ENCODE peak calls at places on chromosomes 4 and X, in seven cellular contexts. One of them, this sample, is unnamed.
A peak's percentile ranks its signal among the peaks of the same experiment; 100 is the strongest.

GRCh38 chrX:44675364-44676024 is 132.8 kb upstream of the FUNDC1 start:
- DNase-seq in Caco-2: no peak
- DNase-seq in PC-9: no peak
- DNase-seq in stomach: no peak
- DNase-seq in IMR-90: peak; percentile 91
- DNase-seq in transverse colon: no peak
- DNase-seq in GM12865: no peak
- DNase-seq in this sample: peak; percentile 97

GRCh38 chr4:170004656-170005250 is 21.4 kb downstream of the MFAP3L start:
- DNase-seq in Caco-2: no peak
- DNase-seq in PC-9: no peak
- DNase-seq in stomach: no peak
- DNase-seq in IMR-90: no peak
- DNase-seq in transverse colon: no peak
- DNase-seq in GM12865: no peak
- DNase-seq in this sample: no peak

GRCh38 chrX:9279271-9279596 is 185.6 kb upstream of the TBL1X start:
- DNase-seq in Caco-2: no peak
- DNase-seq in PC-9: no peak
- DNase-seq in stomach: no peak
- DNase-seq in IMR-90: peak; percentile 55
- DNase-seq in transverse colon: no peak
- DNase-seq in GM12865: peak; percentile 31
- DNase-seq in this sample: no peak

GRCh38 chr4:23039813-23040212 is 347.1 kb downstream of the GBA3 start:
- DNase-seq in Caco-2: no peak
- DNase-seq in PC-9: no peak
- DNase-seq in stomach: no peak
- DNase-seq in IMR-90: no peak
- DNase-seq in transverse colon: no peak
- DNase-seq in GM12865: no peak
- DNase-seq in this sample: peak; percentile 35

GRCh38 chr4:53618321-53618720 is 27.0 kb upstream of the LNX1 start:
- DNase-seq in Caco-2: no peak
- DNase-seq in PC-9: no peak
- DNase-seq in stomach: no peak
- DNase-seq in IMR-90: no peak
- DNase-seq in transverse colon: no peak
- DNase-seq in GM12865: no peak
- DNase-seq in this sample: no peak

GRCh38 chr4:92136434-92136833 is 167.3 kb upstream of the GRID2 start:
- DNase-seq in Caco-2: no peak
- DNase-seq in PC-9: no peak
- DNase-seq in stomach: no peak
- DNase-seq in IMR-90: no peak
- DNase-seq in transverse colon: no peak
- DNase-seq in GM12865: no peak
- DNase-seq in this sample: no peak

GRCh38 chr4:130165381-130165780 is 1069.4 kb downstream of the C4orf33 start:
- DNase-seq in Caco-2: no peak
- DNase-seq in PC-9: no peak
- DNase-seq in stomach: no peak
- DNase-seq in IMR-90: no peak
- DNase-seq in transverse colon: no peak
- DNase-seq in GM12865: no peak
- DNase-seq in this sample: no peak

GRCh38 chr4:19850909-19851308 is 400.8 kb upstream of the SLIT2 start:
- DNase-seq in Caco-2: no peak
- DNase-seq in PC-9: no peak
- DNase-seq in stomach: no peak
- DNase-seq in IMR-90: peak; percentile 93
- DNase-seq in transverse colon: no peak
- DNase-seq in GM12865: no peak
- DNase-seq in this sample: peak; percentile 94

GRCh38 chr4:185542626-185543336 is 7.5 kb upstream of the PDLIM3 start:
- DNase-seq in Caco-2: no peak
- DNase-seq in PC-9: no peak
- DNase-seq in stomach: peak; percentile 34
- DNase-seq in IMR-90: peak; percentile 46
- DNase-seq in transverse colon: peak; percentile 58
- DNase-seq in GM12865: no peak
- DNase-seq in this sample: no peak

GRCh38 chrX:11381464-11381863 is 88.3 kb downstream of the AMELX start:
- DNase-seq in Caco-2: peak; percentile 33
- DNase-seq in PC-9: no peak
- DNase-seq in stomach: no peak
- DNase-seq in IMR-90: peak; percentile 63
- DNase-seq in transverse colon: peak; percentile 17
- DNase-seq in GM12865: peak; percentile 65
- DNase-seq in this sample: peak; percentile 53

GRCh38 chr4:123488916-123489315 is 92.3 kb downstream of the SPRY1 start:
- DNase-seq in Caco-2: no peak
- DNase-seq in PC-9: peak; percentile 80
- DNase-seq in stomach: no peak
- DNase-seq in IMR-90: peak; percentile 86
- DNase-seq in transverse colon: no peak
- DNase-seq in GM12865: peak; percentile 31
- DNase-seq in this sample: peak; percentile 84

GRCh38 chrX:150767045-150767395 is 73.8 kb downstream of the MTMR1 start:
- DNase-seq in Caco-2: no peak
- DNase-seq in PC-9: no peak
- DNase-seq in stomach: peak; percentile 36
- DNase-seq in IMR-90: no peak
- DNase-seq in transverse colon: no peak
- DNase-seq in GM12865: no peak
- DNase-seq in this sample: no peak

GRCh38 chr4:19583827-19584569 is 667.7 kb upstream of the SLIT2 start:
- DNase-seq in Caco-2: no peak
- DNase-seq in PC-9: no peak
- DNase-seq in stomach: no peak
- DNase-seq in IMR-90: no peak
- DNase-seq in transverse colon: no peak
- DNase-seq in GM12865: no peak
- DNase-seq in this sample: peak; percentile 34

GRCh38 chrX:20139966-20140365 is 1.7 kb downstream of the EIF1AX start:
- DNase-seq in Caco-2: no peak
- DNase-seq in PC-9: no peak
- DNase-seq in stomach: no peak
- DNase-seq in IMR-90: peak; percentile 59
- DNase-seq in transverse colon: no peak
- DNase-seq in GM12865: no peak
- DNase-seq in this sample: peak; percentile 61

GRCh38 chr4:128565565-128566186 is 243.8 kb upstream of the JADE1 start:
- DNase-seq in Caco-2: peak; percentile 70
- DNase-seq in PC-9: no peak
- DNase-seq in stomach: peak; percentile 74
- DNase-seq in IMR-90: no peak
- DNase-seq in transverse colon: peak; percentile 54
- DNase-seq in GM12865: peak; percentile 56
- DNase-seq in this sample: peak; percentile 44

GRCh38 chr4:4402966-4403365 is 16.1 kb downstream of the NSG1 start:
- DNase-seq in Caco-2: no peak
- DNase-seq in PC-9: no peak
- DNase-seq in stomach: no peak
- DNase-seq in IMR-90: peak; percentile 8
- DNase-seq in transverse colon: no peak
- DNase-seq in GM12865: no peak
- DNase-seq in this sample: peak; percentile 82

GRCh38 chr4:128863314-128864075 is 54.0 kb downstream of the JADE1 start:
- DNase-seq in Caco-2: peak; percentile 73
- DNase-seq in PC-9: no peak
- DNase-seq in stomach: peak; percentile 75
- DNase-seq in IMR-90: peak; percentile 80
- DNase-seq in transverse colon: peak; percentile 77
- DNase-seq in GM12865: peak; percentile 71
- DNase-seq in this sample: peak; percentile 79

GRCh38 chr4:181420950-181421349 is 822.3 kb upstream of the TENM3 start:
- DNase-seq in Caco-2: no peak
- DNase-seq in PC-9: no peak
- DNase-seq in stomach: no peak
- DNase-seq in IMR-90: no peak
- DNase-seq in transverse colon: no peak
- DNase-seq in GM12865: no peak
- DNase-seq in this sample: no peak

GRCh38 chr4:28357985-28358384 is 1497.3 kb downstream of the STIM2 start:
- DNase-seq in Caco-2: peak; percentile 38
- DNase-seq in PC-9: no peak
- DNase-seq in stomach: no peak
- DNase-seq in IMR-90: peak; percentile 39
- DNase-seq in transverse colon: no peak
- DNase-seq in GM12865: no peak
- DNase-seq in this sample: peak; percentile 41

GRCh38 chr4:134624365-134624764 is 422.8 kb upstream of the PABPC4L start:
- DNase-seq in Caco-2: no peak
- DNase-seq in PC-9: no peak
- DNase-seq in stomach: no peak
- DNase-seq in IMR-90: no peak
- DNase-seq in transverse colon: no peak
- DNase-seq in GM12865: no peak
- DNase-seq in this sample: no peak

GRCh38 chr4:2862528-2862927 is 18.9 kb downstream of the ADD1 start:
- DNase-seq in Caco-2: peak; percentile 50
- DNase-seq in PC-9: peak; percentile 62
- DNase-seq in stomach: no peak
- DNase-seq in IMR-90: peak; percentile 41
- DNase-seq in transverse colon: no peak
- DNase-seq in GM12865: no peak
- DNase-seq in this sample: peak; percentile 32

GRCh38 chr4:6122496-6122895 is 77.9 kb downstream of the JAKMIP1 start:
- DNase-seq in Caco-2: no peak
- DNase-seq in PC-9: no peak
- DNase-seq in stomach: no peak
- DNase-seq in IMR-90: no peak
- DNase-seq in transverse colon: no peak
- DNase-seq in GM12865: no peak
- DNase-seq in this sample: no peak

GRCh38 chr4:13635281-13635799 is 7.8 kb upstream of the BOD1L1 start:
- DNase-seq in Caco-2: no peak
- DNase-seq in PC-9: no peak
- DNase-seq in stomach: no peak
- DNase-seq in IMR-90: no peak
- DNase-seq in transverse colon: no peak
- DNase-seq in GM12865: no peak
- DNase-seq in this sample: no peak

GRCh38 chrX:24282381-24283121 is 31.3 kb downstream of the SUPT20HL2 start:
- DNase-seq in Caco-2: no peak
- DNase-seq in PC-9: no peak
- DNase-seq in stomach: no peak
- DNase-seq in IMR-90: peak; percentile 31
- DNase-seq in transverse colon: no peak
- DNase-seq in GM12865: peak; percentile 24
- DNase-seq in this sample: no peak

GRCh38 chr4:122379239-122379638 is 428 bp downstream of the ADAD1 start:
- DNase-seq in Caco-2: no peak
- DNase-seq in PC-9: no peak
- DNase-seq in stomach: no peak
- DNase-seq in IMR-90: no peak
- DNase-seq in transverse colon: no peak
- DNase-seq in GM12865: no peak
- DNase-seq in this sample: no peak

GRCh38 chrX:129572422-129572821 is 32.4 kb downstream of the OCRL start:
- DNase-seq in Caco-2: no peak
- DNase-seq in PC-9: no peak
- DNase-seq in stomach: no peak
- DNase-seq in IMR-90: no peak
- DNase-seq in transverse colon: no peak
- DNase-seq in GM12865: no peak
- DNase-seq in this sample: no peak

GRCh38 chrX:129566081-129566480 is 26.0 kb downstream of the OCRL start:
- DNase-seq in Caco-2: no peak
- DNase-seq in PC-9: no peak
- DNase-seq in stomach: no peak
- DNase-seq in IMR-90: peak; percentile 23
- DNase-seq in transverse colon: no peak
- DNase-seq in GM12865: no peak
- DNase-seq in this sample: no peak

GRCh38 chrX:129574214-129574613 is 34.2 kb downstream of the OCRL start:
- DNase-seq in Caco-2: no peak
- DNase-seq in PC-9: no peak
- DNase-seq in stomach: no peak
- DNase-seq in IMR-90: no peak
- DNase-seq in transverse colon: no peak
- DNase-seq in GM12865: no peak
- DNase-seq in this sample: no peak

GRCh38 chrX:129565046-129565649 is 25.1 kb downstream of the OCRL start:
- DNase-seq in Caco-2: no peak
- DNase-seq in PC-9: no peak
- DNase-seq in stomach: peak; percentile 53
- DNase-seq in IMR-90: peak; percentile 20
- DNase-seq in transverse colon: no peak
- DNase-seq in GM12865: no peak
- DNase-seq in this sample: no peak

DNA sequence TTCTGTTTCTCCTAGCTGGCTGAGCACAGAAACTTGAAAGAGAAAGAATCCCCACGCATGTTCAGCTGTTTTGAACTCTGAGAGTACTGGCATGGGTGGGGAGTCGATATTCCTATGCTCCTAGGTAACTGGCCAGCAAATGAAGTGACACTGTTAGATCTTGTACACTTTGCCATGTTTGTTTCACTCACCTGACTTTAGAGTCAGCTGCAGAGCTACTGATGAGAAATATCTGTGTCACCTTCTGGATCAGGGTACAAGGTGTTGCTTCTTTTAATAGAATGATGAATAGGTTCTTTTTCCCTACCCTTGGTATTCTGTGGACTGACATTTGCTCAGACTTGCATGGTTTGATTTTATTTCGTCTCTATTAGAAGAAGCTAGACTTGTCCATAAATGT is 28.3 kb downstream of the OCRL start:
- DNase-seq in Caco-2: no peak
- DNase-seq in PC-9: no peak
- DNase-seq in stomach: no peak
- DNase-seq in IMR-90: no peak
- DNase-seq in transverse colon: no peak
- DNase-seq in GM12865: no peak
- DNase-seq in this sample: no peak
- TF ChIP-seq CTCF in Caco-2: no peak
- TF ChIP-seq CTCF in PC-9: no peak
- TF ChIP-seq CTCF in stomach: no peak
- TF ChIP-seq CTCF in IMR-90: no peak
- TF ChIP-seq CTCF in transverse colon: no peak
- TF ChIP-seq CTCF in GM12865: no peak
- TF ChIP-seq CTCF in this sample: no peak

GRCh38 chr4:132123870-132124623 is 1025.0 kb upstream of the PCDH10 start:
- DNase-seq in Caco-2: no peak
- DNase-seq in PC-9: no peak
- DNase-seq in stomach: peak; percentile 25
- DNase-seq in IMR-90: peak; percentile 55
- DNase-seq in transverse colon: no peak
- DNase-seq in GM12865: peak; percentile 26
- DNase-seq in this sample: peak; percentile 14
- H3K4me3 ChIP-seq in Caco-2: no peak overlapping the region
- H3K4me3 ChIP-seq in PC-9: no peak overlapping the region
- H3K4me3 ChIP-seq in stomach: no peak overlapping the region
- H3K4me3 ChIP-seq in IMR-90: no peak overlapping the region
- H3K4me3 ChIP-seq in transverse colon: no peak overlapping the region
- H3K4me3 ChIP-seq in GM12865: no peak overlapping the region
- H3K4me3 ChIP-seq in this sample: peak overlapping the region; percentile 8

GRCh38 chr4:168877779-168878491 is 132.1 kb downstream of the CBR4 start:
- DNase-seq in Caco-2: no peak
- DNase-seq in PC-9: no peak
- DNase-seq in stomach: no peak
- DNase-seq in IMR-90: no peak
- DNase-seq in transverse colon: no peak
- DNase-seq in GM12865: peak; percentile 5
- DNase-seq in this sample: no peak
- TF ChIP-seq CTCF in Caco-2: no peak
- TF ChIP-seq CTCF in PC-9: no peak
- TF ChIP-seq CTCF in stomach: no peak
- TF ChIP-seq CTCF in IMR-90: no peak
- TF ChIP-seq CTCF in transverse colon: no peak
- TF ChIP-seq CTCF in GM12865: no peak
- TF ChIP-seq CTCF in this sample: no peak

GRCh38 chr4:139670765-139671164 is 5.1 kb downstream of the MGST2 start:
- DNase-seq in Caco-2: no peak
- DNase-seq in PC-9: no peak
- DNase-seq in stomach: no peak
- DNase-seq in IMR-90: no peak
- DNase-seq in transverse colon: no peak
- DNase-seq in GM12865: no peak
- DNase-seq in this sample: no peak
- H3K4me3 ChIP-seq in Caco-2: no peak overlapping the region
- H3K4me3 ChIP-seq in PC-9: no peak overlapping the region
- H3K4me3 ChIP-seq in stomach: no peak overlapping the region
- H3K4me3 ChIP-seq in IMR-90: no peak overlapping the region
- H3K4me3 ChIP-seq in transverse colon: no peak overlapping the region
- H3K4me3 ChIP-seq in GM12865: no peak overlapping the region
- H3K4me3 ChIP-seq in this sample: no peak overlapping the region